ENCODE peak calls at places on chromosome 4, in seven cellular contexts. S is H4, V is bronchial epithelial cell, O is C1 segment of cervical spinal cord, U is mesenchymal stem cell, Z is GM23338, D is germinal center. W is an unnamed sample.

GRCh38 chr4:69999420-69999819 is 3.7 kb downstream of the STATH start:
- DNase-seq in S (no peak), D (no peak), O (no peak), U (no peak), V (peak), Z (no peak), W (no peak)

GRCh38 chr4:138560448-138560847 is 318.3 kb upstream of the SLC7A11 start:
- DNase-seq in V (no peak), O (no peak), U (no peak), D (no peak), S (no peak), Z (peak), W (no peak)

GRCh38 chr4:54971474-54971950 is 153.9 kb downstream of the KDR start:
- DNase-seq in Z (peak), U (peak), S (peak), V (peak), O (no peak), D (peak), W (peak)

GRCh38 chr4:55491486-55491885 is 55.2 kb downstream of the CLOCK start:
- DNase-seq in S (no peak), O (no peak), D (no peak), U (peak), Z (no peak), V (no peak), W (no peak)

GRCh38 chr4:24477919-24478318 is 106.4 kb downstream of the DHX15 start:
- DNase-seq in D (no peak), U (peak), S (peak), V (no peak), Z (peak), O (no peak), W (peak)

GRCh38 chr4:23278845-23279244 is 586.1 kb downstream of the GBA3 start:
- DNase-seq in V (no peak), Z (no peak), O (no peak), U (no peak), D (no peak), S (no peak), W (no peak)

GRCh38 chr4:158013858-158014257 is 159.0 kb downstream of the GASK1B start:
- DNase-seq in O (no peak), S (no peak), D (no peak), Z (no peak), V (no peak), U (no peak), W (no peak)

GRCh38 chr4:140066031-140066930 is 87.7 kb downstream of the MAML3 start:
- DNase-seq in U (no peak), O (no peak), Z (no peak), V (no peak), S (no peak), D (no peak), W (no peak)

GRCh38 chr4:102268355-102268754 is 76.9 kb downstream of the SLC39A8 start:
- DNase-seq in Z (no peak), S (no peak), U (no peak), O (no peak), D (no peak), V (peak), W (no peak)

GRCh38 chr4:2087170-2087569 is 28.0 kb downstream of the NAT8L start:
- DNase-seq in D (no peak), U (peak), S (no peak), O (no peak), Z (peak), V (no peak), W (peak)

GRCh38 chr4:81195475-81195874 is 19.5 kb downstream of the PRKG2 start:
- DNase-seq in D (no peak), V (no peak), O (no peak), S (no peak), U (no peak), Z (no peak), W (no peak)

GRCh38 chr4:40702800-40703151 is 47.0 kb upstream of the NSUN7 start:
- DNase-seq in U (no peak), S (no peak), V (no peak), D (no peak), O (no peak), Z (no peak), W (no peak)

GRCh38 chr4:13615162-13615561 is 12.4 kb downstream of the BOD1L1 start:
- DNase-seq in S (no peak), U (no peak), O (no peak), D (peak), V (no peak), Z (no peak), W (no peak)

GRCh38 chr4:189090174-189090814 is 850.4 kb upstream of the FRG1 start:
- DNase-seq in U (peak), D (no peak), O (no peak), V (peak), Z (peak), S (peak), W (peak)

GRCh38 chr4:23455482-23455881 is 434.4 kb downstream of the PPARGC1A start:
- DNase-seq in V (peak), U (no peak), D (no peak), S (peak), Z (peak), O (no peak), W (peak)

GRCh38 chr4:83535945-83536648 is at the start of gene GPAT3:
- DNase-seq in O (peak), D (peak), S (peak), U (peak), Z (peak), V (peak), W (no peak)

GRCh38 chr4:129085472-129085871 is 7.9 kb downstream of the SCLT1 start:
- DNase-seq in S (no peak), U (no peak), O (no peak), Z (no peak), D (no peak), V (no peak), W (no peak)

GRCh38 chr4:926538-926937 is 5.6 kb downstream of the GAK start:
- DNase-seq in U (no peak), O (no peak), Z (peak), V (peak), D (no peak), S (no peak), W (peak)

GRCh38 chr4:23631255-23631950 is 258.4 kb downstream of the PPARGC1A start:
- DNase-seq in U (no peak), O (no peak), S (peak), D (no peak), Z (peak), V (peak), W (no peak)

W was measured in SK-MEL-5.